ENCODE peak calls at places on chromosome 21, in eight cellular contexts. D, X, U, T, N, K, C and F are unnamed samples.

GRCh38 chr21:29245104-29245643 is 53.5 kb upstream of the BACH1 start:
- DNase-seq in T (peak; percentile 16), C (no peak), D (no peak), K (no peak), X (no peak), U (no peak), N (no peak), F (no peak)

GRCh38 chr21:38659936-38660332 is 145.8 kb upstream of the ETS2 start:
- DNase-seq in N (no peak), X (no peak), D (no peak), U (no peak), T (no peak), K (no peak), C (no peak), F (no peak)

GRCh38 chr21:42785666-42786427 is 93.5 kb downstream of the WDR4 start:
- DNase-seq in U (no peak), K (no peak), D (no peak), X (no peak), T (peak; percentile 24), N (no peak), C (no peak), F (no peak)

GRCh38 chr21:37562920-37563640 is 196.5 kb downstream of the DYRK1A start:
- DNase-seq in N (no peak), X (no peak), K (peak; percentile 59), T (no peak), U (no peak), D (no peak), C (no peak), F (peak; percentile 70)

GRCh38 chr21:15687208-15687607 is 42.6 kb upstream of the USP25 start:
- DNase-seq in N (no peak), C (no peak), U (no peak), T (no peak), X (no peak), K (no peak), D (no peak), F (no peak)

GRCh38 chr21:42991992-42992740 is 17.8 kb downstream of the PKNOX1 start:
- DNase-seq in X (no peak), K (peak; percentile 76), U (no peak), T (peak; percentile 28), C (no peak), N (no peak), D (no peak), F (peak; percentile 80)

GRCh38 chr21:16640297-16641027 is 872.4 kb upstream of the CXADR start:
- DNase-seq in N (no peak), D (no peak), X (no peak), K (no peak), T (no peak), U (no peak), C (no peak), F (no peak)

GRCh38 chr21:43994085-43994484 is 18.0 kb upstream of the TRAPPC10 start:
- DNase-seq in U (no peak), T (no peak), N (no peak), K (peak; percentile 6), C (no peak), D (no peak), X (no peak), F (no peak)

GRCh38 chr21:43658769-43659135 is 536 bp downstream of the HSF2BP start:
- DNase-seq in N (no peak), C (no peak), X (no peak), U (no peak), K (peak; percentile 53), D (no peak), T (no peak), F (no peak)

GRCh38 chr21:17491716-17492414 is 21.0 kb upstream of the CXADR start:
- DNase-seq in C (no peak), N (no peak), U (no peak), X (no peak), T (no peak), D (no peak), K (no peak), F (no peak)

GRCh38 chr21:26850116-26850643 is 5.0 kb upstream of the ADAMTS1 start:
- DNase-seq in X (no peak), K (no peak), D (no peak), T (no peak), U (no peak), N (no peak), C (no peak), F (no peak)

GRCh38 chr21:27372381-27372780 is 405.5 kb upstream of the ADAMTS5 start:
- DNase-seq in X (no peak), U (no peak), T (no peak), C (no peak), N (no peak), K (no peak), D (no peak), F (no peak)

GRCh38 chr21:28742527-28742926 is 250.2 kb downstream of the LTN1 start:
- DNase-seq in T (no peak), D (no peak), C (no peak), N (no peak), K (no peak), U (no peak), X (no peak), F (no peak)

GRCh38 chr21:44496900-44497550 is 41.7 kb downstream of the LRRC3 start:
- DNase-seq in K (no peak), D (no peak), T (no peak), N (no peak), C (no peak), U (no peak), X (no peak), F (no peak)

GRCh38 chr21:46097826-46098286 is at the start of gene COL6A2:
- DNase-seq in X (peak; percentile 30), D (no peak), C (no peak), N (peak; percentile 55), K (peak; percentile 80), U (peak; percentile 80), T (peak; percentile 77), F (peak; percentile 85)

GRCh38 chr21:45093064-45093532 is 18.7 kb downstream of the ADARB1 start:
- DNase-seq in T (no peak), K (peak; percentile 78), C (no peak), N (no peak), D (no peak), X (no peak), U (no peak), F (peak; percentile 79)

GRCh38 chr21:15433091-15433490 is 296.7 kb upstream of the USP25 start:
- DNase-seq in C (no peak), X (no peak), D (no peak), K (no peak), N (no peak), T (no peak), U (no peak), F (no peak)

GRCh38 chr21:14773777-14774345 is 227.7 kb upstream of the SAMSN1 start:
- DNase-seq in X (peak; percentile 33), C (peak; percentile 45), D (peak; percentile 19), T (peak; percentile 20), K (peak; percentile 57), U (no peak), N (peak; percentile 3), F (no peak)

GRCh38 chr21:36723371-36723881 is 24.5 kb downstream of the SIM2 start:
- DNase-seq in X (no peak), N (no peak), T (no peak), C (no peak), U (no peak), K (no peak), D (no peak), F (no peak)

GRCh38 chr21:42495765-42496119 is 282 bp downstream of the RSPH1 start:
- DNase-seq in D (no peak), C (no peak), X (no peak), N (no peak), T (no peak), U (no peak), K (peak; percentile 51), F (no peak)

GRCh38 chr21:33028271-33028670 is 2.5 kb downstream of the OLIG2 start:
- DNase-seq in U (no peak), N (no peak), X (no peak), C (no peak), T (no peak), K (no peak), D (no peak), F (no peak)

GRCh38 chr21:25855591-25855990 is 120.8 kb downstream of the GABPA start:
- DNase-seq in K (no peak), U (no peak), X (no peak), N (no peak), T (no peak), D (no peak), C (no peak), F (no peak)

GRCh38 chr21:15126948-15127347 is 62.1 kb upstream of the NRIP1 start:
- DNase-seq in K (no peak), C (no peak), D (no peak), X (no peak), T (no peak), N (no peak), U (no peak), F (no peak)

GRCh38 chr21:35102488-35103407 is 53.6 kb upstream of the RUNX1 start:
- DNase-seq in U (no peak), K (peak; percentile 58), N (no peak), X (no peak), C (no peak), T (peak; percentile 46), D (peak; percentile 16), F (peak; percentile 74)

GRCh38 chr21:22106720-22107410 is 1108.7 kb downstream of the NCAM2 start:
- DNase-seq in T (no peak), C (no peak), K (no peak), X (no peak), D (no peak), U (no peak), N (no peak), F (no peak)

GRCh38 chr21:26177741-26178452 is 7.3 kb upstream of the APP start:
- DNase-seq in C (no peak), N (no peak), K (no peak), X (no peak), D (no peak), T (no peak), U (no peak), F (no peak)

GRCh38 chr21:41290106-41290799 is 26.3 kb upstream of the FAM3B start:
- DNase-seq in C (no peak), N (no peak), U (no peak), X (no peak), K (peak; percentile 43), T (no peak), D (no peak), F (no peak)

GRCh38 chr21:44090332-44090731 is 16.9 kb upstream of the PWP2 start:
- DNase-seq in N (no peak), C (no peak), T (no peak), X (no peak), U (peak; percentile 26), D (no peak), K (no peak), F (no peak)

GRCh38 chr21:41570791-41571355 is 62.9 kb upstream of the TMPRSS2 start:
- DNase-seq in U (no peak), X (no peak), C (no peak), D (no peak), K (no peak), N (no peak), T (no peak), F (no peak)